ENCODE peak calls at places on chromosomes 7 and 10, in eight cellular contexts. K is OCI-LY7; W is CD8-positive, alpha-beta T cell; O is SJSA1; C is Peyer's patch; U is mammary epithelial cell; T is A549; J is HCT116. G is an unnamed sample.
A peak's percentile ranks its signal among the peaks of the same experiment; 100 is the strongest.

GRCh38 chr7:139965942-139966628 is 96.7 kb downstream of the PARP12 start:
- DNase-seq in K (no peak), W (no peak), O (no peak), C (no peak), U (no peak), T (no peak), J (no peak), G (no peak)

GRCh38 chr7:17770710-17771375 is 169.5 kb downstream of the SNX13 start:
- DNase-seq in K (no peak), W (no peak), O (no peak), C (no peak), U (peak; percentile 20), T (no peak), J (no peak), G (no peak)

GRCh38 chr7:69801729-69802688 is 203.7 kb downstream of the AUTS2 start:
- DNase-seq in K (no peak), W (no peak), O (no peak), C (no peak), U (no peak), T (no peak), J (no peak), G (no peak)

GRCh38 chr7:102432476-102433318 is 678 bp upstream of the ORAI2 start:
- DNase-seq in K (peak; percentile 59), W (no peak), O (no peak), C (peak; percentile 67), U (no peak), T (no peak), J (no peak), G (no peak)

GRCh38 chr10:53102424-53102823 is 329.8 kb upstream of the MBL2 start:
- DNase-seq in K (no peak), W (no peak), O (no peak), C (no peak), U (peak; percentile 5), T (no peak), J (no peak), G (no peak)

GRCh38 chr10:108663551-108663950 is 1259.8 kb downstream of the XPNPEP1 start:
- DNase-seq in K (no peak), W (no peak), O (no peak), C (no peak), U (no peak), T (no peak), J (no peak), G (no peak)

GRCh38 chr10:127550861-127551260 is 1.8 kb downstream of the NPS start:
- DNase-seq in K (no peak), W (no peak), O (no peak), C (no peak), U (no peak), T (no peak), J (no peak), G (no peak)

GRCh38 chr10:97518601-97519043 is 19.9 kb downstream of the UBTD1 start:
- DNase-seq in K (no peak), W (no peak), O (no peak), C (no peak), U (no peak), T (no peak), J (no peak), G (no peak)

GRCh38 chr10:122463466-122464157 is 2.3 kb downstream of the HTRA1 start:
- DNase-seq in K (no peak), W (no peak), O (no peak), C (no peak), U (no peak), T (no peak), J (no peak), G (no peak)

GRCh38 chr7:43195768-43196167 is 83.3 kb downstream of the HECW1 start:
- DNase-seq in K (no peak), W (no peak), O (no peak), C (no peak), U (no peak), T (no peak), J (no peak), G (no peak)
- H3K4me1 ChIP-seq in K (no peaks in the 10 kb centered on the region), W (no peaks in the 10 kb centered on the region), O (peaks cover 23% of the 10 kb centered on the region), C (no peaks in the 10 kb centered on the region), U (no peaks in the 10 kb centered on the region), T (peaks cover 12% of the 10 kb centered on the region), J (peaks cover 4% of the 10 kb centered on the region), G (peaks cover 13% of the 10 kb centered on the region)

GRCh38 chr10:76432274-76433012 is 1001.0 kb downstream of the LRMDA start:
- DNase-seq in K (no peak), W (no peak), O (peak; percentile 69), C (peak; percentile 50), U (peak; percentile 74), T (no peak), J (no peak), G (peak; percentile 85)
- H3K4me1 ChIP-seq in K (no peaks in the 10 kb centered on the region), W (no peaks in the 10 kb centered on the region), O (peaks cover 40% of the 10 kb centered on the region), C (no peaks in the 10 kb centered on the region), U (peaks cover 27% of the 10 kb centered on the region), T (peaks cover 21% of the 10 kb centered on the region), J (no peaks in the 10 kb centered on the region), G (peaks cover 38% of the 10 kb centered on the region)

GRCh38 chr10:79158402-79159097 is 89.8 kb downstream of the ZMIZ1 start:
- DNase-seq in K (no peak), W (no peak), O (peak; percentile 57), C (no peak), U (no peak), T (no peak), J (no peak), G (no peak)

GRCh38 chr10:79155301-79156081 is 86.7 kb downstream of the ZMIZ1 start:
- DNase-seq in K (peak; percentile 31), W (no peak), O (no peak), C (no peak), U (no peak), T (no peak), J (no peak), G (no peak)

GRCh38 chr10:79158004-79158340 is 89.2 kb downstream of the ZMIZ1 start:
- DNase-seq in K (no peak), W (no peak), O (no peak), C (no peak), U (no peak), T (no peak), J (no peak), G (no peak)

GRCh38 chr10:79159141-79159619 is 90.4 kb downstream of the ZMIZ1 start:
- DNase-seq in K (no peak), W (no peak), O (peak; percentile 97), C (no peak), U (no peak), T (no peak), J (no peak), G (peak; percentile 76)

DNA sequence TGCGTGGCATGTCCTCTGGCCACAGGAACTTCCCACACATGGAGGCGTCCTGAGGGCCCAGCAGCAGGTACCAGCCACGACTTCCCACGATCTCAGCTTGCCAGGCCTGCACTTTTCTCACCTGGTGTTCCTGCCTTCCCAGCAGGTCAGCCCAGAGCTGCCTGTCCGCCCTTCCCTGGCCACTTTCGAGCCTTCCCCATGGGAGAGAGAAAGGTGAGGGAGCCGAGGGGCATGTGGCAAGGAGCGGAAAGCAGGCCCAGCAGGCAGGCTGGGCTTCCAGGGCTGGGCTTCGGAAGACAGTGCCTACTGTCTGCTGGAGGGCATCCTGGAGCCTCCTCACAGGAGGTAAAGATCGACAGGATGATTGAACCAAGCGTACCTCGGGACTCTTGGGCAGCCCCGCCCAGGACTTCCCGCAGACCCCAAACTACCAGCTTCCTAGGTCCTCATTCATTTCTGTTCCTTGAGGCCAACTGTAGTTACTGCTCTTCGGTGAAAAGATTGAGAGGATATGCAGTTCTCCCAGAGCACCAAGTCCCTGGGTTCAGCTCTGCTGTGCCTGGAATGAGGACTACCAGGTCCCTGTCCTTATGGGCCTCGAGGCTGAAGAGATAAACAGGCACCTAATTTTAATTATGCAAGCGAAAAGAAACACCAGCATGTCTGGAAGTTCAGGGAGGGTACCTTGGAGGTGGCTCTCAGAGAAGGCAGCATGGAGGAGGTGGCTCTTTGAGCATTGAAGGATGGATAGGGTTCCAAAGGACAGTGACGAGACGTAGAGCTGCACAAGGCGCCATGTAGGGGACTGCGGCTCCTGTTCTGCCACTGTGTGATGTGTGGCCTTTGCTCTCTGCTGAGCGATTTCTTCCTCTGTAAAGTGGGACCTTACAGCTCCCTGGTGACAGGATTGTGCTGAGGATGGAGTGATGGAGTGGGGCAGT is 87.8 kb downstream of the ZMIZ1 start:
- DNase-seq in K (no peak), W (no peak), O (no peak), C (no peak), U (no peak), T (no peak), J (no peak), G (no peak)
- H3K4me1 ChIP-seq in K (no peaks in the 10 kb centered on the region), W (no peaks in the 10 kb centered on the region), O (peaks cover 99% of the 10 kb centered on the region), C (no peaks in the 10 kb centered on the region), U (peaks cover 50% of the 10 kb centered on the region), T (peaks cover 100% of the 10 kb centered on the region), J (peaks cover 42% of the 10 kb centered on the region), G (peaks cover 74% of the 10 kb centered on the region)

DNA sequence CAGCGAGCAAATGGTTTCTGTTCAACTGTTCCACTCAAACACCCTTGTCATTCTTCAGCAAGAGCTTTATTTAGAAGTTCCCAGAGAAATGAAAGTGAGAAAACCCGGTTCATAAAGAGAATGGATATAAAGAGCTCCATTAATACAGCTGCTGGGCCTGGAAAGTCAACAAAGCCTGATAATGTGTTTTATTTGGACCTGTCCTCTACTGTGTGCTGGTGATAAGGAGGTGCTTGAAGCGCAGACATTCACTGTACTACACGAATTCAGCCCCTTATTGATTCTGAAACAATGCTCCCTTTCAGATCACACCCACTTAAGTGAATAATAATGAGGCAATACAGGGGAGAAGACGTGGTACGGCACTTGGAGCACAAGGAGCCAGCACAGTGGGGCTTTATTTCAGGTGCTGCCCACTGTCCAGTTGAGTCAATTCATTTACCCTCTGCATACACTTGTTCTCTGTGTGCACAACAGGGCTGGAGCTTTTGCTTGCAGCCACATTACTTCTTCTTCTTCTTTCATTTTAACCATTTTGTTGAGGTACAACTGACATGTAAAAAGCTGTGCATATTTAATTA is 260.8 kb downstream of the FGFR2 start:
- DNase-seq in K (no peak), W (no peak), O (no peak), C (no peak), U (no peak), T (no peak), J (no peak), G (no peak)
- H3K4me1 ChIP-seq in K (no peaks in the 10 kb centered on the region), W (no peaks in the 10 kb centered on the region), O (no peaks in the 10 kb centered on the region), C (no peaks in the 10 kb centered on the region), U (peaks cover 15% of the 10 kb centered on the region), T (no peaks in the 10 kb centered on the region), J (no peaks in the 10 kb centered on the region), G (no peaks in the 10 kb centered on the region)

GRCh38 chr10:17383801-17384445 is 70.5 kb downstream of the ST8SIA6 start:
- DNase-seq in K (no peak), W (no peak), O (no peak), C (no peak), U (no peak), T (no peak), J (no peak), G (no peak)
- H3K4me1 ChIP-seq in K (no peaks in the 10 kb centered on the region), W (no peaks in the 10 kb centered on the region), O (no peaks in the 10 kb centered on the region), C (no peaks in the 10 kb centered on the region), U (peaks cover 11% of the 10 kb centered on the region), T (no peaks in the 10 kb centered on the region), J (peaks cover 7% of the 10 kb centered on the region), G (no peaks in the 10 kb centered on the region)